ENCODE peak calls at places on chromosomes 6 and 20, in seven cellular contexts. X is left ventricle myocardium inferior, Y is fibroblast of the aortic adventitia, I is fibroblast of mammary gland, E is mammary epithelial cell, O is lower lobe of right lung, V is upper lobe of left lung. P is an unnamed sample.

GRCh38 chr6:140542858-140543257 is 1168.4 kb upstream of the CITED2 start:
- DNase-seq in V (no peak), I (no peak), E (no peak), X (no peak), Y (no peak), O (no peak), P (no peak)

GRCh38 chr20:41956316-41957050 is 338.3 kb upstream of the CHD6 start:
- DNase-seq in E (no peak), Y (no peak), I (peak; percentile 1), X (no peak), O (no peak), V (no peak), P (no peak)

GRCh38 chr20:63837134-63837429 is 6.0 kb upstream of the ZBTB46 start:
- DNase-seq in O (no peak), V (no peak), X (no peak), E (no peak), Y (no peak), I (no peak), P (no peak)

GRCh38 chr20:3801846-3802245 is 5.7 kb downstream of the CDC25B start:
- DNase-seq in X (no peak), E (no peak), Y (no peak), I (no peak), O (peak; percentile 66), V (peak; percentile 58), P (no peak)

GRCh38 chr6:82589509-82590206 is 226.0 kb downstream of the TPBG start:
- DNase-seq in X (no peak), V (no peak), Y (peak; percentile 68), O (no peak), E (peak; percentile 58), I (peak; percentile 98), P (no peak)

GRCh38 chr6:16758163-16758975 is 2.9 kb downstream of the ATXN1 start:
- DNase-seq in I (peak; percentile 34), X (no peak), E (peak; percentile 9), Y (no peak), O (no peak), V (no peak), P (no peak)

GRCh38 chr6:40356242-40356910 is 230.8 kb downstream of the LRFN2 start:
- DNase-seq in V (no peak), X (no peak), I (peak; percentile 47), O (no peak), E (peak; percentile 37), Y (peak; percentile 2), P (peak; percentile 11)

GRCh38 chr6:32941412-32941784 is 570 bp upstream of the HLA-DMB start:
- DNase-seq in Y (no peak), E (no peak), X (no peak), V (no peak), O (no peak), I (no peak), P (no peak)

GRCh38 chr20:44394520-44395182 is 39.2 kb downstream of the HNF4A start:
- DNase-seq in I (peak; percentile 27), V (no peak), Y (no peak), E (no peak), O (no peak), X (no peak), P (no peak)

GRCh38 chr6:31272431-31272830 is 539 bp upstream of the HLA-C start:
- DNase-seq in V (no peak), E (no peak), I (no peak), O (no peak), X (no peak), Y (peak; percentile 12), P (no peak)

GRCh38 chr6:90483116-90483839 is 103.6 kb downstream of the MAP3K7 start:
- DNase-seq in Y (peak; percentile 44), O (no peak), I (peak; percentile 82), E (peak; percentile 32), V (no peak), X (no peak), P (no peak)

GRCh38 chr6:101395345-101395744 is 1.8 kb downstream of the GRIK2 start:
- DNase-seq in X (no peak), O (no peak), I (no peak), Y (peak; percentile 35), V (no peak), E (no peak), P (no peak)
- TF ChIP-seq CTCF in X (peak; percentile 39), O (no peak), I (peak; percentile 21), Y (no peak), V (no peak), E (no peak), P (no peak)

DNA sequence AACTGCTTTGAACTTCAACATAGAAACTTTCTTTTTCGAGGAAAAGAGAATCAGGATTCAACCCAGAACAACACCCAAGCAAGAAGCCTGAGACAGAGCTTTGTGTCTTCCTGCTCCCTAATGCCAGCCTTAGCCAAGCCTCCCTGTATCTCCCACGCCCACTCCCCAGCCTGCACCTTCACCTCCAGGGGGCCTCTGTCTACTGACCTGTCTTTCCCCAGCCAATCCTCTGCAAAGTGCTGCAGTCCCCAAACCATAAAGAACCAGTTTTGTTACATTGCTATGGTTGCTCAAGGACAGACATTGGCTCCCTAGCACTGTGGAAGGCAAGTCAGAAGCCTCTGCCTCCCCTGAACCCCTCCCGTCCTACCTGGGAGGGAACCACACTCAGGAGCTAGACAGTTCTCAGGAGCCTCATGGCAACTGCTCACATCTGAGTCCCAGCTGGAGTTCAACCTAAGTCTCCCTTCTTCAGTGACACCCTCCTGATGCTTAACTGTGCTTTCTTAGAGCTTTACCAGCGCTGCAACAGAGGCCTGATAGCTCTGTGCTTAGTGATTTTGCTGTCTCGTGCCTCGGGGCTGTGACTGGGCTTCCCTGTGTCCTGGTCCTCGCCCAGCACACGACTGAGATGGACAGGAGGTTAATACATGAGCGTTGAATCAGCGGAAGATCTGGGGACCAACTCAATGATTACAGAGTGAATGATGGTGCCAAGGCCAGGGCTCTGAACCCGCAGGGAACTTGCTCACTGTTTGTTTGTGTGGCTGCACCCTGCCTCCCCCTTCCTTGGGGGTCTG is 101.5 kb upstream of the DUSP22 start:
- DNase-seq in Y (no peak), I (no peak), O (peak; percentile 22), V (no peak), X (no peak), E (no peak), P (no peak)
- TF ChIP-seq CTCF in Y (no peak), I (no peak), O (no peak), V (no peak), X (no peak), E (no peak), P (no peak)

GRCh38 chr6:144406796-144407195 is 121.7 kb downstream of the UTRN start:
- DNase-seq in I (no peak), Y (no peak), E (no peak), V (no peak), X (no peak), O (no peak), P (no peak)
- TF ChIP-seq CTCF in I (no peak), Y (no peak), E (no peak), V (no peak), X (no peak), O (no peak), P (no peak)

DNA sequence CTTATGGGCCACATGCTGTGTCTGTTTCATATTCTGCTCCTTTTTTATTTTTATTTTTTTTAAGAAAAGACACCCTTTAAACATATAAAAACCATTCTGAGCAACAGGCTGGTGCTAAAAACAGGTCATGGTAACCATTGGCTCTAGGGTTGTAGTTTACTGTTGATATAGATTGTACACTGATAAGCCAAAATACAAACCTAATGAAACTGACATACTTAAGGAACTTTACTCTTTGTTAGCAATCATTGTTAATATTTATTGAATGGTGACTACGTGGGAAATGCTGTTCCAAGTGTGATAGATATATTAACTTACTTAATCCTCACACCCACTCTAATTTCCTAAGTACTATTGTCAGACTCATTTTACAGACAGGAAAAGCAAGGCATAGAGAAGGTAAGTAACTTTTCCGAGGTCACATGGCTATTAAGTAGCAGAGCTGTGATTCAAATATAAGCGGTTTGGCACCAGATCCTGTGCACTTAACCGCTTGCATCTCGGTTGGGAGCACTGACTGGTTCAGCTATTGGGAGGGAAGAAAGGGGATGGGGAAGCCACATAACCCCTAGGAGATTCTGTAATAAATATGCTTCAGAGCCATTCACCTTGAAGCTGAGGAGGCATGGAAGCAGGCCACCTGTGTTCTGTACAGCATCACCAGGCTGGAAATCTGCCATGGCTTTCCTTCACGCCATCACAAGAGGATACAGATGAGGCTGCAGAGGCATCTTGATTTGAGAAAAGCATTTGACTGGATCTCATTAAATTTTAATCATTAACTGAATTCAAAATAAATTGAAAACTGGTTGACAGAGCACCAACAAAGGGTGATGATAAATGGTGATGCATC is 4.9 kb downstream of the TRAF3IP2 start:
- DNase-seq in V (no peak), E (no peak), Y (no peak), X (no peak), I (peak; percentile 70), O (no peak), P (no peak)
- TF ChIP-seq CTCF in V (no peak), E (no peak), Y (no peak), X (no peak), I (no peak), O (no peak), P (no peak)

GRCh38 chr6:137975058-137975940 is 108.2 kb downstream of the TNFAIP3 start:
- DNase-seq in O (no peak), I (peak; percentile 29), Y (peak; percentile 73), V (no peak), X (no peak), E (no peak), P (no peak)
- TF ChIP-seq CTCF in O (peak; percentile 25), I (peak; percentile 17), Y (peak; percentile 38), V (peak; percentile 30), X (peak; percentile 36), E (peak; percentile 31), P (no peak)

DNA sequence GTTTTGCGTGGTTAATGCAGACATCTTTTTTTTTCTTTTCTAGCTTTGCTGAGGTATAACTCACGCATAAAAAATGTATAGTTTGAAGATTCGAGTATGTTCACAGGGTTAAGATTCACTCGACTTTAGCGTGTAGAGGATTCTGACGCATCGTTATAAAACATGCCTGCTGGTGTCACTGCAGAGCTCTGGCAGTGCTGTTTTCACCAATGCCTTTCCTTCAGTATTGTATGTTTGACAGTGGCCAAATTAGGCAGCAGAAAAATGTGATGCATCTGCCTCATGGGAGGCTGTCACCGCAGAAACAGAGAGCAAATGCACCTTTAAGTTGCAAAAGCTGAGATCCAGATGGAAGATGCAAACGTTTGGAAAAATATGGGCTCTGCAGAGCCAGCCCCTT is 18.0 kb upstream of the SIRPB2 start:
- DNase-seq in X (no peak), O (no peak), Y (peak; percentile 52), V (no peak), E (peak; percentile 54), I (peak; percentile 48), P (no peak)
- TF ChIP-seq CTCF in X (peak; percentile 34), O (peak; percentile 27), Y (peak; percentile 61), V (no peak), E (peak; percentile 51), I (peak; percentile 53), P (no peak)

GRCh38 chr20:40706977-40707582 is 18.0 kb upstream of the MAFB start:
- DNase-seq in Y (no peak), I (no peak), X (no peak), V (no peak), E (no peak), O (no peak), P (no peak)
- TF ChIP-seq CTCF in Y (no peak), I (no peak), X (no peak), V (no peak), E (no peak), O (peak; percentile 32), P (no peak)

P was measured in mesothelial cell of epicardium.